ENCODE peak calls at places on chromosomes 13 and 19, in seven cellular contexts. One of them, this sample, is unnamed.
A peak's percentile ranks its signal among the peaks of the same experiment; 100 is the strongest.

GRCh38 chr13:33999830-34000605 is 182.1 kb downstream of the RFC3 start:
- DNase-seq in H9: no peak
- DNase-seq in mesendoderm: no peak
- DNase-seq in IMR-90: no peak
- DNase-seq in mesenchymal stem cell: no peak
- DNase-seq in H1: no peak
- DNase-seq in neuronal stem cell: no peak
- DNase-seq in this sample: no peak

GRCh38 chr13:79593611-79594275 is 112.8 kb downstream of the NDFIP2 start:
- DNase-seq in mesenchymal stem cell: no peak
- DNase-seq in H9: no peak
- DNase-seq in neuronal stem cell: no peak
- DNase-seq in H1: no peak
- DNase-seq in IMR-90: peak; percentile 11
- DNase-seq in mesendoderm: peak; percentile 9
- DNase-seq in this sample: no peak

GRCh38 chr19:45547965-45548609 is 36.5 kb downstream of the OPA3 start:
- DNase-seq in neuronal stem cell: no peak
- DNase-seq in mesenchymal stem cell: peak; percentile 28
- DNase-seq in mesendoderm: peak; percentile 51
- DNase-seq in IMR-90: peak; percentile 18
- DNase-seq in H1: no peak
- DNase-seq in H9: peak; percentile 44
- DNase-seq in this sample: peak; percentile 41

GRCh38 chr19:19403373-19403901 is 2.0 kb upstream of the GATAD2A start:
- DNase-seq in neuronal stem cell: no peak
- DNase-seq in mesenchymal stem cell: peak; percentile 51
- DNase-seq in IMR-90: peak; percentile 44
- DNase-seq in H9: no peak
- DNase-seq in H1: no peak
- DNase-seq in mesendoderm: no peak
- DNase-seq in this sample: no peak

GRCh38 chr13:31627097-31627496 is 112.2 kb upstream of the RXFP2 start:
- DNase-seq in H1: no peak
- DNase-seq in IMR-90: peak; percentile 39
- DNase-seq in neuronal stem cell: no peak
- DNase-seq in H9: no peak
- DNase-seq in mesenchymal stem cell: no peak
- DNase-seq in mesendoderm: no peak
- DNase-seq in this sample: no peak

GRCh38 chr13:33347866-33348265 is 62.3 kb upstream of the STARD13 start:
- DNase-seq in neuronal stem cell: no peak
- DNase-seq in mesenchymal stem cell: peak; percentile 15
- DNase-seq in IMR-90: no peak
- DNase-seq in H9: no peak
- DNase-seq in H1: no peak
- DNase-seq in mesendoderm: no peak
- DNase-seq in this sample: no peak

GRCh38 chr13:82800391-82800790 is 1081.9 kb downstream of the SLITRK1 start:
- DNase-seq in H1: no peak
- DNase-seq in H9: no peak
- DNase-seq in mesendoderm: no peak
- DNase-seq in neuronal stem cell: no peak
- DNase-seq in mesenchymal stem cell: no peak
- DNase-seq in IMR-90: no peak
- DNase-seq in this sample: peak; percentile 60

GRCh38 chr13:74987124-74987690 is 494.8 kb downstream of the TBC1D4 start:
- DNase-seq in H1: no peak
- DNase-seq in IMR-90: no peak
- DNase-seq in mesendoderm: no peak
- DNase-seq in neuronal stem cell: no peak
- DNase-seq in H9: no peak
- DNase-seq in mesenchymal stem cell: no peak
- DNase-seq in this sample: no peak

GRCh38 chr13:75876371-75877050 is 240.4 kb downstream of the LMO7 start:
- DNase-seq in H9: peak; percentile 72
- DNase-seq in IMR-90: peak; percentile 73
- DNase-seq in mesendoderm: peak; percentile 81
- DNase-seq in H1: peak; percentile 27
- DNase-seq in mesenchymal stem cell: peak; percentile 71
- DNase-seq in neuronal stem cell: peak; percentile 47
- DNase-seq in this sample: peak; percentile 74

GRCh38 chr13:50788551-50788950 is 54.9 kb downstream of the DLEU7 start:
- DNase-seq in IMR-90: peak; percentile 2
- DNase-seq in mesendoderm: no peak
- DNase-seq in neuronal stem cell: no peak
- DNase-seq in mesenchymal stem cell: no peak
- DNase-seq in H9: no peak
- DNase-seq in H1: no peak
- DNase-seq in this sample: no peak

GRCh38 chr19:50465986-50466771 is 10.1 kb upstream of the EMC10 start:
- DNase-seq in IMR-90: no peak
- DNase-seq in mesendoderm: peak; percentile 84
- DNase-seq in H1: no peak
- DNase-seq in mesenchymal stem cell: peak; percentile 14
- DNase-seq in H9: peak; percentile 89
- DNase-seq in neuronal stem cell: no peak
- DNase-seq in this sample: no peak

GRCh38 chr13:108226184-108226583 is 8.0 kb downstream of the ABHD13 start:
- DNase-seq in H9: no peak
- DNase-seq in IMR-90: no peak
- DNase-seq in mesendoderm: peak; percentile 18
- DNase-seq in H1: no peak
- DNase-seq in neuronal stem cell: no peak
- DNase-seq in mesenchymal stem cell: no peak
- DNase-seq in this sample: no peak

GRCh38 chr13:45775401-45775963 is 73.4 kb downstream of the CBY2 start:
- DNase-seq in mesenchymal stem cell: no peak
- DNase-seq in IMR-90: no peak
- DNase-seq in neuronal stem cell: no peak
- DNase-seq in H9: no peak
- DNase-seq in mesendoderm: no peak
- DNase-seq in H1: no peak
- DNase-seq in this sample: no peak

GRCh38 chr19:4534836-4535658 is at the start of gene PLIN5:
- DNase-seq in IMR-90: peak; percentile 26
- DNase-seq in H9: peak; percentile 95
- DNase-seq in mesenchymal stem cell: peak; percentile 38
- DNase-seq in mesendoderm: peak; percentile 92
- DNase-seq in neuronal stem cell: peak; percentile 85
- DNase-seq in H1: peak; percentile 54
- DNase-seq in this sample: peak; percentile 34

GRCh38 chr13:38826182-38826813 is 139.4 kb downstream of the FREM2 start:
- DNase-seq in H1: no peak
- DNase-seq in IMR-90: no peak
- DNase-seq in mesenchymal stem cell: no peak
- DNase-seq in H9: no peak
- DNase-seq in mesendoderm: peak; percentile 16
- DNase-seq in neuronal stem cell: no peak
- DNase-seq in this sample: no peak

GRCh38 chr19:4343056-4343844 is at the start of gene MPND:
- DNase-seq in mesenchymal stem cell: peak; percentile 84
- DNase-seq in mesendoderm: peak; percentile 86
- DNase-seq in H9: peak; percentile 86
- DNase-seq in neuronal stem cell: peak; percentile 85
- DNase-seq in H1: no peak
- DNase-seq in IMR-90: peak; percentile 64
- DNase-seq in this sample: peak; percentile 91

GRCh38 chr13:74006666-74007065 is 127.5 kb downstream of the KLF12 start:
- DNase-seq in H9: no peak
- DNase-seq in mesendoderm: no peak
- DNase-seq in H1: no peak
- DNase-seq in IMR-90: no peak
- DNase-seq in neuronal stem cell: no peak
- DNase-seq in mesenchymal stem cell: no peak
- DNase-seq in this sample: peak; percentile 19

GRCh38 chr13:95153647-95154405 is 147.4 kb downstream of the ABCC4 start:
- DNase-seq in mesenchymal stem cell: peak; percentile 47
- DNase-seq in neuronal stem cell: no peak
- DNase-seq in H9: no peak
- DNase-seq in H1: peak; percentile 33
- DNase-seq in mesendoderm: no peak
- DNase-seq in IMR-90: peak; percentile 21
- DNase-seq in this sample: no peak

GRCh38 chr13:75938811-75939525 is 302.8 kb downstream of the LMO7 start:
- DNase-seq in mesendoderm: no peak
- DNase-seq in H9: no peak
- DNase-seq in mesenchymal stem cell: no peak
- DNase-seq in IMR-90: peak; percentile 19
- DNase-seq in H1: no peak
- DNase-seq in neuronal stem cell: no peak
- DNase-seq in this sample: no peak

GRCh38 chr13:26624572-26624971 is 67.1 kb downstream of the WASF3 start:
- DNase-seq in mesenchymal stem cell: peak; percentile 8
- DNase-seq in neuronal stem cell: no peak
- DNase-seq in H1: no peak
- DNase-seq in H9: no peak
- DNase-seq in mesendoderm: no peak
- DNase-seq in IMR-90: no peak
- DNase-seq in this sample: no peak

GRCh38 chr19:7528192-7528519 is 5.7 kb downstream of the MCOLN1 start:
- DNase-seq in neuronal stem cell: no peak
- DNase-seq in H9: no peak
- DNase-seq in IMR-90: no peak
- DNase-seq in H1: no peak
- DNase-seq in mesenchymal stem cell: no peak
- DNase-seq in mesendoderm: no peak
- DNase-seq in this sample: no peak

GRCh38 chr19:51333836-51334460 is 8.0 kb downstream of the VSIG10L start:
- DNase-seq in mesendoderm: peak; percentile 57
- DNase-seq in neuronal stem cell: no peak
- DNase-seq in mesenchymal stem cell: no peak
- DNase-seq in IMR-90: no peak
- DNase-seq in H9: peak; percentile 67
- DNase-seq in H1: no peak
- DNase-seq in this sample: no peak

GRCh38 chr19:14089412-14089661 is 1.2 kb downstream of the SAMD1 start:
- DNase-seq in H9: no peak
- DNase-seq in H1: no peak
- DNase-seq in neuronal stem cell: no peak
- DNase-seq in IMR-90: no peak
- DNase-seq in mesenchymal stem cell: no peak
- DNase-seq in mesendoderm: peak; percentile 55
- DNase-seq in this sample: no peak

GRCh38 chr19:34313188-34313587 is 51.8 kb upstream of the GPI start:
- DNase-seq in IMR-90: peak; percentile 84
- DNase-seq in mesenchymal stem cell: peak; percentile 68
- DNase-seq in H9: no peak
- DNase-seq in mesendoderm: no peak
- DNase-seq in neuronal stem cell: no peak
- DNase-seq in H1: no peak
- DNase-seq in this sample: peak; percentile 75

GRCh38 chr19:58544591-58545285 is 874 bp downstream of the TRIM28 start:
- DNase-seq in H1: no peak
- DNase-seq in mesendoderm: peak; percentile 57
- DNase-seq in mesenchymal stem cell: peak; percentile 56
- DNase-seq in H9: peak; percentile 28
- DNase-seq in IMR-90: peak; percentile 47
- DNase-seq in neuronal stem cell: peak; percentile 73
- DNase-seq in this sample: no peak

DNA sequence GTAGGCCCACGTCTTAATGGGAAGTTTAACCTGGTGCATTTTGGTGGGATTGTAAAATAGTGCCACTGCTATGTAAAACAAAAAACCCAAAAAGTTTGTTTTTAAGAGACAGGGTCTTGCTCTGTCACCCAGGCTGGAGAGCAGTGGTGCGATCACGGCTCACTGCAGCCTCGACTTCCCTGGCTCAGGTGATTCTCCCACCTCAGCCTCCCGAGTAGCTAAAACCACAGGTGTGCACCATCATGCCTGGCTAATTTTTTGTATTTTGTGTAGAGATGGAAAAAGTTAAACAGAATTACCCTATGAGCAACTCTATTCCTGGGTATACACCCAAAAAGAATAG is 820 bp upstream of the REXO1 start:
- DNase-seq in neuronal stem cell: no peak
- DNase-seq in mesendoderm: no peak
- DNase-seq in IMR-90: no peak
- DNase-seq in H1: no peak
- DNase-seq in H9: no peak
- DNase-seq in mesenchymal stem cell: no peak
- DNase-seq in this sample: no peak
- H4K8ac ChIP-seq in neuronal stem cell: no peak overlapping the region
- H4K8ac ChIP-seq in mesendoderm: no peak overlapping the region
- H4K8ac ChIP-seq in IMR-90: peak overlapping the region; percentile 13
- H4K8ac ChIP-seq in H1: no peak overlapping the region
- H4K8ac ChIP-seq in H9: no peak overlapping the region
- H4K8ac ChIP-seq in mesenchymal stem cell: no peak overlapping the region
- H4K8ac ChIP-seq in this sample: no peak overlapping the region

GRCh38 chr19:38437295-38437694 is 3.8 kb downstream of the RYR1 start:
- DNase-seq in H9: no peak
- DNase-seq in H1: no peak
- DNase-seq in mesendoderm: no peak
- DNase-seq in mesenchymal stem cell: no peak
- DNase-seq in neuronal stem cell: no peak
- DNase-seq in IMR-90: no peak
- DNase-seq in this sample: no peak
- H4K8ac ChIP-seq in H9: no peak overlapping the region
- H4K8ac ChIP-seq in H1: no peak overlapping the region
- H4K8ac ChIP-seq in mesendoderm: no peak overlapping the region
- H4K8ac ChIP-seq in mesenchymal stem cell: no peak overlapping the region
- H4K8ac ChIP-seq in neuronal stem cell: no peak overlapping the region
- H4K8ac ChIP-seq in IMR-90: no peak overlapping the region
- H4K8ac ChIP-seq in this sample: no peak overlapping the region

DNA sequence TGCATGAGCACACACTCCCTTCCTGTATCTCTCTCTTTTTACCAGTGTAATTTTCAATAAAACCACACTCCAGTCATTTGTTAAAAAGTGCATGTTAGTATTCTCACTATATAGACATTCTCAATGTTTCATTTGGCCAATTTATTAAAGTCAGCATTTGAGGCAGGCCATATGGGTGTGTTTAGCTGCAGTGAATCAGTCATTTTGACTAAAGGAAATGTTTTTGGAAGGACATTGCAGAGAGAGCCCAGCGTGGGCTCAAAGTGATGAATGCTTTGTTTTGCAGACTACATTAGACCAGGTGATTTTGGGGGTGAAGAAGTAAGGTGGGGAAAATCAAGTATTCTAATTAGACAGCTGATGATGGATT is 116.7 kb downstream of the POSTN start:
- DNase-seq in neuronal stem cell: no peak
- DNase-seq in H1: no peak
- DNase-seq in IMR-90: no peak
- DNase-seq in mesendoderm: no peak
- DNase-seq in mesenchymal stem cell: no peak
- DNase-seq in H9: no peak
- DNase-seq in this sample: no peak
- H4K8ac ChIP-seq in neuronal stem cell: no peak overlapping the region
- H4K8ac ChIP-seq in H1: no peak overlapping the region
- H4K8ac ChIP-seq in IMR-90: peak overlapping the region; percentile 29
- H4K8ac ChIP-seq in mesendoderm: no peak overlapping the region
- H4K8ac ChIP-seq in mesenchymal stem cell: no peak overlapping the region
- H4K8ac ChIP-seq in H9: no peak overlapping the region
- H4K8ac ChIP-seq in this sample: no peak overlapping the region

DNA sequence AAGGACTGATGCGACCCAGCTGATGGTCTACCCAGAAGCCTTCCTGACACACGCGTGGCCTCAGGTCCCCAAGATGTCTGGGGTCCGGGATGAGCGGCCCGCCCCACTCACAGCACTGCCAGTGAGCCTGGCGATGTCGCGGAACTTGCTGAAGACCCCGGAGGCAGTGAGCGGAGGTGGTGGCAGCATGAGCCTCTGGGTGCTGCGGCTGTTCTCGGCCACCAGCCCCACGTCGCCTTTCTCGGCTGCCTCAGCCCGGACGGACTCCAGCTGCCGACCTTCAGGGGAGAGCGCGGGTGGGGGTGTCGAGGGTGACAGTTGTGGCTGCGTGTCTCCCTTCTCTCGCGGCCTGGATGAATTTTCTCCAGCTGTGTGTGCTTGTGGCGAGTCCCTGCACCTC is 26.8 kb upstream of the PLA2G4C start:
- DNase-seq in H9: no peak
- DNase-seq in IMR-90: no peak
- DNase-seq in mesenchymal stem cell: no peak
- DNase-seq in H1: no peak
- DNase-seq in neuronal stem cell: no peak
- DNase-seq in mesendoderm: no peak
- DNase-seq in this sample: no peak
- H4K8ac ChIP-seq in H9: no peak overlapping the region
- H4K8ac ChIP-seq in IMR-90: no peak overlapping the region
- H4K8ac ChIP-seq in mesenchymal stem cell: no peak overlapping the region
- H4K8ac ChIP-seq in H1: no peak overlapping the region
- H4K8ac ChIP-seq in neuronal stem cell: no peak overlapping the region
- H4K8ac ChIP-seq in mesendoderm: no peak overlapping the region
- H4K8ac ChIP-seq in this sample: no peak overlapping the region

This sample was measured in trophoblast cell.